ENCODE peak calls at places on chromosomes 5 and 9, in five cellular contexts. U is pancreas; D is neural progenitor cell; S is cardiac fibroblast; L is CD8-positive, alpha-beta memory T cell. T is an unnamed sample.

GRCh38 chr9:101393135-101393534 is 5.3 kb downstream of the MRPL50 start:
- DNase-seq in L (no peak), U (no peak), D (no peak), S (no peak), T (no peak)

GRCh38 chr9:131728961-131729360 is 10.9 kb downstream of the RAPGEF1 start:
- DNase-seq in U (no peak), S (no peak), L (peak), D (no peak), T (peak)

GRCh38 chr5:8333977-8334376 is 465.0 kb downstream of the MTRR start:
- DNase-seq in U (no peak), D (no peak), S (no peak), L (no peak), T (no peak)

GRCh38 chr9:134234001-134234660 is 69.8 kb upstream of the RNU6ATAC start:
- DNase-seq in U (no peak), S (no peak), L (no peak), D (no peak), T (no peak)

GRCh38 chr5:69167488-69167845 is 517 bp downstream of the CCNB1 start:
- DNase-seq in L (no peak), U (no peak), S (peak), D (peak), T (peak)

GRCh38 chr5:37034955-37035354 is 158.4 kb downstream of the NIPBL start:
- DNase-seq in S (no peak), U (no peak), D (no peak), L (no peak), T (no peak)

GRCh38 chr5:95519151-95519550 is 35.6 kb downstream of the SKIC3 start:
- DNase-seq in L (no peak), D (no peak), S (no peak), U (no peak), T (no peak)

GRCh38 chr5:98308960-98309359 is 464.5 kb upstream of the RGMB start:
- DNase-seq in L (no peak), D (no peak), S (peak), U (no peak), T (no peak)

GRCh38 chr5:124087752-124088151 is 575.8 kb downstream of the CSNK1G3 start:
- DNase-seq in S (no peak), L (no peak), U (no peak), D (peak), T (no peak)

DNA sequence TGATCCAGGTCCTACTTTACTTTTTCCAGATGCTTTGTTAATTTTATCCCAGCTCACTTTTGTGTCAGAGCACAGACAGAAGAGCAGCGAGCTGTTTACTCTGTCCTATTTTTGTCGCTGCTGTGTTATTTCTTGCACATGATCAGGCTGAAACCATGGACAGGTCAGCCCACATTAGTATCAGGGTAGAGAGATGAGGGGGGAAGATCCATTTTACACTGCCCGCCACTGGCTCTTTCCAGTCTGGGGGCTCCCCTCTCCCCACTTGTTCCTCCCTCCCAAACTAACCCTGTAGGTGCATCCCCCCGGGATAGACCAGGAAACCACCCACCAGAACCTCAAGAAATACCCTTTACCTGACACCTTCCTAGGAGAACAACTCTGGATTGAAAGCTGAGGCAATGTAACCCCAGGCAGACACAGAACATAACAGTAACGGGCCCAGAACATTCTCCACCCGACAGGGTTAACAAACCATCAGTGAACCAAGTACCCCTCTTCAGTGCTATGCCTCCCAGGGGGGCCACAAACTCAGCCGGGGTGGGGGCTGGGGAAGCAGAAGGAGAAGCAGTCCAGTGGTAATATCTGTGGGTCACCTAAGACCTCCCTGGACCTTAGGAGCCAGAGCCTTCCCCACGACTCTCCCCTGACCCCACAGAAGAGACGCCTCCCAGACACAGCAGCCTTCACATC is 10.3 kb downstream of the VDAC1 start:
- DNase-seq in D (peak), S (no peak), L (no peak), U (no peak), T (no peak)
- H3K4me3 ChIP-seq in D (no peak), S (no peak), L (no peak), U (no peak), T (no peak)

GRCh38 chr5:149297340-149298023 is 25.8 kb downstream of the AFAP1L1 start:
- DNase-seq in D (no peak), S (no peak), U (no peak), L (no peak), T (no peak)

GRCh38 chr5:149298163-149298562 is 26.5 kb downstream of the AFAP1L1 start:
- DNase-seq in U (no peak), L (no peak), S (no peak), D (no peak), T (no peak)

GRCh38 chr5:149299451-149300054 is 27.9 kb downstream of the AFAP1L1 start:
- DNase-seq in L (no peak), D (no peak), S (no peak), U (no peak), T (no peak)

GRCh38 chr5:149298857-149299404 is 27.3 kb downstream of the AFAP1L1 start:
- DNase-seq in D (no peak), S (no peak), U (no peak), L (no peak), T (no peak)

DNA sequence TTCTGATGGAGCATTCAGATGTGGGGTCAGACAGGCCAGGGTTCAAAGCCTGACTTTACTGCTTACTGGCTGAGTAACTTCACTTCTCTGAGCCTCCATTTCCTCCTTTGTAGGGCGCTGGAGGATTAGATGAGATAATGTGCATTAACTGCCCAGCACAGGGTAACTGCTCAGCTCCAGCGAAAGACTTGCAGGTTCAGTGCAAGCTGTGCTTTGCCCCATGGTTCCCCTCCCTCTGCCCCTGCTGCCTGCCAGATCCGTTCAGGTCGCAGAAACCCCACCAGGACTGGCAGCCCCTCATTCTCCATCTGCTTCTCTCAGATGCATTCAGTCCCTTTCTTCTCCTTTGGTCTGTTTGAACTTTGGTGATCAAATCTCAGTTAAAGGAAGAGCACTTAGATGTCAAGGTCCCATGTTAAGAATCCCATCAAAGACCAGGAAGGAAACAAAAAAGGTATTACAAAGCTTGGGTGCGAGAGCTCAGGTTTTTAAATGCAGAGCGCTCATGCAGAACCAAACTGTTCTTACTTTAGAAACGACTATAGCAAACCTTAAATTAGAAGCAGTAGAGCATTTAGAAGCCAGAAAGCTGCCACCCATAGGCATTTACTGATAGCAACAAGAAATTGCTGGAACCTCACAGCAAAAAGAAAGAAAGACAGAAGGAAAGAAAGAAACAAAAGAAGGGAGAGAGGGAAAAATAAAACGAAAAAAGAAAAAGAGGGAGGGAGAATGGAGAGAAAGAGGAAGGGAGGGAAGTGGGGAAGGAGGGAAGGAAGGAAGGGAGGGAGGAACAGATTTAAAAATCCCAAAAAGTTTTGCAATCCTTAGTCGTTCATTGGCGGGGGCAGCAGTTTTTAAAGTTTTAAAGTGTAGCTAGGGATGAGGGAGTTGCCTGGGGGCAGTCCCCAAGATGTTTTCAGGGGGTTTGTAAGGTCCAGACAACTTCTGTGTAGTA is 23.5 kb downstream of the AFAP1L1 start:
- DNase-seq in D (no peak), L (no peak), U (no peak), S (no peak), T (no peak)
- H3K4me3 ChIP-seq in D (no peak), L (no peak), U (no peak), S (no peak), T (no peak)

GRCh38 chr5:140631063-140631462 is 1.9 kb downstream of the CD14 start:
- DNase-seq in S (no peak), U (no peak), D (no peak), L (no peak), T (no peak)
- H3K4me3 ChIP-seq in S (no peak), U (peak), D (no peak), L (no peak), T (no peak)

GRCh38 chr5:114206640-114207039 is 155.2 kb upstream of the KCNN2 start:
- DNase-seq in L (no peak), S (no peak), D (no peak), U (peak), T (no peak)

GRCh38 chr5:114208588-114208987 is 153.3 kb upstream of the KCNN2 start:
- DNase-seq in U (no peak), L (no peak), S (no peak), D (no peak), T (no peak)

GRCh38 chr5:114210662-114211061 is 151.2 kb upstream of the KCNN2 start:
- DNase-seq in U (no peak), L (no peak), D (no peak), S (no peak), T (no peak)

GRCh38 chr5:114207615-114208014 is 154.3 kb upstream of the KCNN2 start:
- DNase-seq in D (no peak), L (no peak), U (no peak), S (no peak), T (no peak)

DNA sequence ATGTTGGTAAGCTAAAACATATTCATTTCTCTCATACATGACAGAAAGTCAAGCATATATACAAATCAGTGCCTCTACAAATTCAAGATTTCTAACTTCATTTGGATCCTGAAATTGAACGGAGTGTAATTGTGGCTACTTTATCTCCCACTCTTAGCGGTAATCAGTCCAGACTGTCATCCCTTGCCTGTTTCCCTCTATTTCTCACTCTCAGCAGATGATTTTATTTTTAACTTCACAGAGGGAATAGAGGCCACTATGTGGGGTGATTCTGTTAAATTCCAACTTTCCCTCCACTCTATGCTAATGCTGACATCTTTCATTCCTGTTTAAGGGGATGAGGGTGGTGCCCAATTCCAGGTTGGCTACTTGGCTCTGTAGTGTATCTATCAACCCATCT is 153.8 kb upstream of the KCNN2 start:
- DNase-seq in D (no peak), U (no peak), S (no peak), L (no peak), T (no peak)
- H3K4me3 ChIP-seq in D (no peak), U (no peak), S (no peak), L (no peak), T (no peak)

GRCh38 chr5:58493136-58493535 is 1.9 kb downstream of the GAPT start:
- DNase-seq in U (no peak), L (no peak), S (no peak), D (no peak), T (no peak)
- H3K4me3 ChIP-seq in U (no peak), L (no peak), S (no peak), D (no peak), T (no peak)

GRCh38 chr5:135026645-135027317 is 7.2 kb downstream of the PITX1 start:
- DNase-seq in L (no peak), D (peak), S (no peak), U (no peak), T (no peak)
- H3K4me3 ChIP-seq in L (no peak), D (no peak), S (no peak), U (no peak), T (no peak)

GRCh38 chr9:125586173-125586512 is 120.9 kb downstream of the MAPKAP1 start:
- DNase-seq in S (no peak), L (no peak), U (no peak), D (no peak), T (no peak)
- H3K4me3 ChIP-seq in S (no peak), L (no peak), U (no peak), D (no peak), T (no peak)

GRCh38 chr5:146345578-146346366 is 7.1 kb downstream of the POU4F3 start:
- DNase-seq in U (no peak), S (no peak), D (peak), L (no peak), T (no peak)
- H3K4me3 ChIP-seq in U (peak), S (no peak), D (peak), L (no peak), T (no peak)

GRCh38 chr5:87185838-87186237 is 81.8 kb upstream of the RASA1 start:
- DNase-seq in U (no peak), S (no peak), L (no peak), D (peak), T (peak)

GRCh38 chr5:87184544-87184943 is 83.1 kb upstream of the RASA1 start:
- DNase-seq in D (no peak), S (no peak), U (no peak), L (no peak), T (no peak)

GRCh38 chr5:87188411-87188810 is 79.3 kb upstream of the RASA1 start:
- DNase-seq in S (no peak), U (no peak), L (no peak), D (no peak), T (no peak)

DNA sequence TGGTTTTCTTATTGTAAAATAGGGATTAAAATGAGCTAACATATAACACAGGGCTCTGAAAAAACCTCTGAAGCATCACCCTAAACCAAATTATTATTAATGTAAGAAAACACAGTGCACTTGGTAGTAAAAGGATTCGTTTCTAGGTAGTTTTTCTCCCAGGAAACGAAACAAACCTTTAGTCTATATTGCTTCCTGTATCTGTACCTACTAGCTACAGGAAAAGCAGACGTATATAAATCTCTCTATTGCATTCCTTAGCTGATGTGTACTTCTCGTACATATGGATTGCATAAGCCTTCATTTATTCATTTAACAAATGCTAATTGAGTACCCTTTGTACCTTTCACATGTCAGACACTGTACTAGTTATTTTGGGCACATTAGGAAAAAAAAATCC is 85.1 kb upstream of the RASA1 start:
- DNase-seq in S (no peak), D (no peak), U (no peak), L (no peak), T (no peak)
- H3K4me3 ChIP-seq in S (no peak), D (no peak), U (no peak), L (no peak), T (no peak)